ENCODE peak calls at places on chromosomes 1 and 21, in six cellular contexts. One of them, this sample, is unnamed.

GRCh38 chr1:182527680-182528079 is 61.4 kb downstream of the RNASEL start:
- DNase-seq in HFF-Myc: no peak
- DNase-seq in cardiac muscle cell: no peak
- DNase-seq in MM.1S: peak; percentile 6
- DNase-seq in Calu3: no peak
- DNase-seq in IMR-90: no peak
- DNase-seq in this sample: no peak

GRCh38 chr1:6241887-6242740 is 1.9 kb upstream of the HES3 start:
- DNase-seq in HFF-Myc: no peak
- DNase-seq in cardiac muscle cell: no peak
- DNase-seq in MM.1S: no peak
- DNase-seq in Calu3: no peak
- DNase-seq in IMR-90: no peak
- DNase-seq in this sample: no peak

GRCh38 chr1:36134805-36135339 is 9.8 kb upstream of the COL8A2 start:
- DNase-seq in HFF-Myc: no peak
- DNase-seq in cardiac muscle cell: peak; percentile 69
- DNase-seq in MM.1S: no peak
- DNase-seq in Calu3: peak; percentile 66
- DNase-seq in IMR-90: peak; percentile 38
- DNase-seq in this sample: peak; percentile 77

GRCh38 chr1:44293761-44294315 is 61.2 kb downstream of the ERI3 start:
- DNase-seq in HFF-Myc: no peak
- DNase-seq in cardiac muscle cell: no peak
- DNase-seq in MM.1S: no peak
- DNase-seq in Calu3: no peak
- DNase-seq in IMR-90: no peak
- DNase-seq in this sample: no peak

GRCh38 chr1:148263128-148263905 is 111.2 kb upstream of the NBPF11 start:
- DNase-seq in HFF-Myc: peak; percentile 63
- DNase-seq in cardiac muscle cell: peak; percentile 84
- DNase-seq in MM.1S: peak; percentile 94
- DNase-seq in Calu3: peak; percentile 65
- DNase-seq in IMR-90: peak; percentile 55
- DNase-seq in this sample: peak; percentile 74

GRCh38 chr1:190453550-190453949 is 24.1 kb downstream of the BRINP3 start:
- DNase-seq in HFF-Myc: no peak
- DNase-seq in cardiac muscle cell: no peak
- DNase-seq in MM.1S: no peak
- DNase-seq in Calu3: no peak
- DNase-seq in IMR-90: peak; percentile 5
- DNase-seq in this sample: no peak

GRCh38 chr1:199561334-199561733 is 466.2 kb upstream of the NR5A2 start:
- DNase-seq in HFF-Myc: no peak
- DNase-seq in cardiac muscle cell: no peak
- DNase-seq in MM.1S: no peak
- DNase-seq in Calu3: no peak
- DNase-seq in IMR-90: no peak
- DNase-seq in this sample: no peak

GRCh38 chr1:109850827-109851226 is 59.8 kb upstream of the CSF1 start:
- DNase-seq in HFF-Myc: no peak
- DNase-seq in cardiac muscle cell: peak; percentile 54
- DNase-seq in MM.1S: no peak
- DNase-seq in Calu3: no peak
- DNase-seq in IMR-90: peak; percentile 60
- DNase-seq in this sample: no peak

GRCh38 chr21:35505067-35505466 is 456.0 kb upstream of the RUNX1 start:
- DNase-seq in HFF-Myc: no peak
- DNase-seq in cardiac muscle cell: no peak
- DNase-seq in MM.1S: no peak
- DNase-seq in Calu3: no peak
- DNase-seq in IMR-90: no peak
- DNase-seq in this sample: no peak

GRCh38 chr1:117682372-117682771 is 76.5 kb downstream of the TENT5C start:
- DNase-seq in HFF-Myc: no peak
- DNase-seq in cardiac muscle cell: no peak
- DNase-seq in MM.1S: no peak
- DNase-seq in Calu3: no peak
- DNase-seq in IMR-90: no peak
- DNase-seq in this sample: no peak

GRCh38 chr1:147897030-147897756 is 5.4 kb upstream of the GJA8 start:
- DNase-seq in HFF-Myc: no peak
- DNase-seq in cardiac muscle cell: no peak
- DNase-seq in MM.1S: no peak
- DNase-seq in Calu3: no peak
- DNase-seq in IMR-90: no peak
- DNase-seq in this sample: no peak

GRCh38 chr1:20207546-20207945 is 21.2 kb upstream of the PLA2G2C start:
- DNase-seq in HFF-Myc: no peak
- DNase-seq in cardiac muscle cell: no peak
- DNase-seq in MM.1S: no peak
- DNase-seq in Calu3: no peak
- DNase-seq in IMR-90: no peak
- DNase-seq in this sample: no peak

GRCh38 chr1:153422450-153423068 is 6.2 kb downstream of the S100A7A start:
- DNase-seq in HFF-Myc: peak; percentile 20
- DNase-seq in cardiac muscle cell: peak; percentile 75
- DNase-seq in MM.1S: peak; percentile 74
- DNase-seq in Calu3: peak; percentile 81
- DNase-seq in IMR-90: peak; percentile 64
- DNase-seq in this sample: peak; percentile 66

GRCh38 chr1:46370214-46370633 is 23.9 kb upstream of the FAAH start:
- DNase-seq in HFF-Myc: no peak
- DNase-seq in cardiac muscle cell: peak; percentile 32
- DNase-seq in MM.1S: no peak
- DNase-seq in Calu3: peak; percentile 40
- DNase-seq in IMR-90: peak; percentile 45
- DNase-seq in this sample: peak; percentile 50

GRCh38 chr1:112625696-112626095 is 6.1 kb downstream of the CAPZA1 start:
- DNase-seq in HFF-Myc: no peak
- DNase-seq in cardiac muscle cell: peak; percentile 79
- DNase-seq in MM.1S: no peak
- DNase-seq in Calu3: no peak
- DNase-seq in IMR-90: no peak
- DNase-seq in this sample: no peak

GRCh38 chr1:235953801-235954200 is 87.1 kb upstream of the LYST start:
- DNase-seq in HFF-Myc: peak; percentile 65
- DNase-seq in cardiac muscle cell: peak; percentile 75
- DNase-seq in MM.1S: no peak
- DNase-seq in Calu3: no peak
- DNase-seq in IMR-90: peak; percentile 92
- DNase-seq in this sample: no peak

GRCh38 chr21:22209304-22209700 is 1211.1 kb downstream of the NCAM2 start:
- DNase-seq in HFF-Myc: no peak
- DNase-seq in cardiac muscle cell: no peak
- DNase-seq in MM.1S: no peak
- DNase-seq in Calu3: no peak
- DNase-seq in IMR-90: no peak
- DNase-seq in this sample: no peak

GRCh38 chr21:41692216-41692615 is 74.6 kb downstream of the RIPK4 start:
- DNase-seq in HFF-Myc: no peak
- DNase-seq in cardiac muscle cell: no peak
- DNase-seq in MM.1S: no peak
- DNase-seq in Calu3: no peak
- DNase-seq in IMR-90: no peak
- DNase-seq in this sample: no peak

GRCh38 chr1:20472860-20473711 is 12.9 kb downstream of the CAMK2N1 start:
- DNase-seq in HFF-Myc: no peak
- DNase-seq in cardiac muscle cell: peak; percentile 76
- DNase-seq in MM.1S: no peak
- DNase-seq in Calu3: no peak
- DNase-seq in IMR-90: peak; percentile 49
- DNase-seq in this sample: peak; percentile 75

GRCh38 chr1:228039986-228040385 is 33.2 kb downstream of the WNT3A start:
- DNase-seq in HFF-Myc: no peak
- DNase-seq in cardiac muscle cell: no peak
- DNase-seq in MM.1S: no peak
- DNase-seq in Calu3: no peak
- DNase-seq in IMR-90: no peak
- DNase-seq in this sample: no peak

GRCh38 chr1:151970641-151971040 is 23.0 kb downstream of the S100A10 start:
- DNase-seq in HFF-Myc: no peak
- DNase-seq in cardiac muscle cell: peak; percentile 49
- DNase-seq in MM.1S: no peak
- DNase-seq in Calu3: no peak
- DNase-seq in IMR-90: no peak
- DNase-seq in this sample: no peak

GRCh38 chr1:31683997-31684396 is 19.8 kb downstream of the COL16A1 start:
- DNase-seq in HFF-Myc: no peak
- DNase-seq in cardiac muscle cell: no peak
- DNase-seq in MM.1S: peak; percentile 16
- DNase-seq in Calu3: peak; percentile 46
- DNase-seq in IMR-90: no peak
- DNase-seq in this sample: no peak
- TF ChIP-seq CTCF in HFF-Myc: peak; percentile 40
- TF ChIP-seq CTCF in cardiac muscle cell: peak; percentile 34
- TF ChIP-seq CTCF in MM.1S: peak; percentile 55
- TF ChIP-seq CTCF in Calu3: peak; percentile 46
- TF ChIP-seq CTCF in IMR-90: peak; percentile 22
- TF ChIP-seq CTCF in this sample: peak; percentile 46

GRCh38 chr21:18954415-18954972 is 550.9 kb upstream of the TMPRSS15 start:
- DNase-seq in HFF-Myc: no peak
- DNase-seq in cardiac muscle cell: no peak
- DNase-seq in MM.1S: no peak
- DNase-seq in Calu3: no peak
- DNase-seq in IMR-90: no peak
- DNase-seq in this sample: no peak

GRCh38 chr21:18959817-18960216 is 556.2 kb upstream of the TMPRSS15 start:
- DNase-seq in HFF-Myc: no peak
- DNase-seq in cardiac muscle cell: no peak
- DNase-seq in MM.1S: no peak
- DNase-seq in Calu3: no peak
- DNase-seq in IMR-90: no peak
- DNase-seq in this sample: no peak
- TF ChIP-seq CTCF in HFF-Myc: no peak
- TF ChIP-seq CTCF in cardiac muscle cell: no peak
- TF ChIP-seq CTCF in MM.1S: no peak
- TF ChIP-seq CTCF in Calu3: no peak
- TF ChIP-seq CTCF in IMR-90: no peak
- TF ChIP-seq CTCF in this sample: no peak

DNA sequence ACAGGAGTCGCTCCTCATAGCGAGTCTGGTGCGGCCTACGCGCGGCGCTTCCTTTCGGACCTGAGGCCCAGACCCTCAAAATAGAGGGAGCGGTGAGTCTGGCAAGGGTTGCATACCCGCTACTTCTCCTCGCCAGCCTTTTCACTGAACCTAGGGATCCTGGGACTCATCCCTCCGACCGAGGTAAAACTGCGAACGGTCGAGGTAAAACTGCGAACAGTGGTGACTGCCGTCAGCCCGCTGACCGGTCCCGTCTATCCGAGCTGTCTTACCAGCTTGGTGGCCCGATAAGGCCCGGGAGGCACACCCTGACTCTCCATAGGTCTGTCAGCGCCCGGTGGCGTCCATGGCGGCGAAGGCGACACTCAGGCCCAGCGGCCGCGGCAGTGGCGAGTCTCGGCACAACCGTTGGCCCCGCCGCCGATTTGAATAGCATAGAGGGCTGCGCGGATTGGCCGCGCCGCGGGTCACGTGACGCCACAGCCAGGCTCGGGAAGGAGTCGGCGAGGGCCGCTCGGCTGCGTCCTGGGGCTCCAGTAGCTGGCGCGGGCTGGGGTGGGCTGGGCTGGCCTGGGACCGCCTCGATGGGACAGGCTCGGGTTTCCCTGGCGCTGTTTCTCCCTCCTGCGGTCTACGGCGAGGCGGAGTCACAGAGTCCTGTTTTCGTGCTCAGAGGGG is at the start of gene DEPDC1:
- DNase-seq in HFF-Myc: peak; percentile 77
- DNase-seq in cardiac muscle cell: peak; percentile 97
- DNase-seq in MM.1S: peak; percentile 94
- DNase-seq in Calu3: peak; percentile 96
- DNase-seq in IMR-90: peak; percentile 92
- DNase-seq in this sample: peak; percentile 91
- TF ChIP-seq CTCF in HFF-Myc: no peak
- TF ChIP-seq CTCF in cardiac muscle cell: no peak
- TF ChIP-seq CTCF in MM.1S: no peak
- TF ChIP-seq CTCF in Calu3: no peak
- TF ChIP-seq CTCF in IMR-90: no peak
- TF ChIP-seq CTCF in this sample: no peak

DNA sequence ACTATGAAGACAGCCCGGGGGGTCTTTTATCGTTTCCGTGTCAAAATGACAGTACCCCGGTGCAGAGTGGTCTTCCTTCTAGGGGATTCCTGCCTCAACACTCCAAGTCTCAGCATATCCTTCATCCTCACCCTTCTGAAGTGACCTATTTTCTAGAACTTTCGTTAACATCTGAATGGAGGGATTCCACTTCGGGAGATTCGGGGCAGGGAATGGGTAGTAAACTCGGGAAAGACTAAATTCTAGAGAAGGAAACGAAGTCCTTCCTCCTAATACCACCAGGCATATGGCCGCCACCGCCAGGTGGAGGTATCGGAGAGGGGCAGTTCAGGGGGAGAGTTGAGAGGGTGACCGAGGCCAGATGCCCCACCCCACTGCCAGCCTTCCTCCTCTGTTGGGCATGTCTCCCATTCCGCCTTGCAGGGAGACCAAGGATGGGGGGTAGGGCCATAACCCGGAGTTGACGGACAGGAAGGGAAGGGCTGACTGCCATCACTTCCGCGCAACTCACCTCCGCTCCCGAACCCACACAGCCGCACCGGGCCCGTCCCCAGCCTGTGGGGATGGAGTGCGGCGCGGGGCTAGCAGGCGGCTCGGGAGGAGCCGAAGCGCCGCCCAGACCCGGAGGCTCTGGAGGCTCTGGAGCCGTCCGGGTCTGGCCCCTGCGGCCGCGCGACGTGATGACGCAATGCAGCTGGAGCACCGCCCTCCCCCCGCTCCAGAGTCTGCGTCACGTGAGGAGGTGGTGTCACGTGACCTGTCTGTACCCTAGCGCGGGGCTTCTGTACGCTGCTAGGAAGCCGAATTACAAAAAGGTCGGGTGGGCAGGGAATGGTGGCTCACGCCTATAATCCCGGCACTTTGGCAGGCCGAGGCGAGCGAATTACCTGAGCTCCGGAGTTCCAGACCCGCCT is at the start of gene KLHL12:
- DNase-seq in HFF-Myc: peak; percentile 87
- DNase-seq in cardiac muscle cell: peak; percentile 99
- DNase-seq in MM.1S: peak; percentile 99
- DNase-seq in Calu3: peak; percentile 99
- DNase-seq in IMR-90: peak; percentile 96
- DNase-seq in this sample: peak; percentile 96
- TF ChIP-seq CTCF in HFF-Myc: peak; percentile 57
- TF ChIP-seq CTCF in cardiac muscle cell: peak; percentile 56
- TF ChIP-seq CTCF in MM.1S: peak; percentile 82
- TF ChIP-seq CTCF in Calu3: peak; percentile 87
- TF ChIP-seq CTCF in IMR-90: peak; percentile 51
- TF ChIP-seq CTCF in this sample: peak; percentile 47

This sample was measured in GM13977.